ENCODE peak calls at places on chromosome 19, in seven cellular contexts. J, G, P, O, I, A and M are unnamed samples.
A peak's percentile ranks its signal among the peaks of the same experiment; 100 is the strongest.

GRCh38 chr19:5349041-5349440 is 8.4 kb upstream of the PTPRS start:
- DNase-seq in J (no peak), G (no peak), P (peak; percentile 33), O (no peak), A (no peak), I (no peak), M (no peak)

GRCh38 chr19:58085348-58085875 is 12.6 kb downstream of the ZSCAN18 start:
- DNase-seq in A (no peak), O (no peak), G (no peak), I (no peak), P (no peak), J (no peak), M (no peak)

GRCh38 chr19:7928741-7929701 is 3.1 kb upstream of the CTXN1 start:
- DNase-seq in A (peak; percentile 53), G (no peak), P (peak; percentile 40), I (no peak), O (peak; percentile 79), J (peak; percentile 84), M (peak; percentile 44)

GRCh38 chr19:4567584-4568071 is 8.1 kb upstream of the SEMA6B start:
- DNase-seq in P (peak; percentile 80), J (no peak), I (peak; percentile 70), O (peak; percentile 31), G (peak; percentile 69), A (peak; percentile 74), M (no peak)

GRCh38 chr19:51365211-51366049 is 758 bp downstream of the ETFB start:
- DNase-seq in O (peak; percentile 42), I (peak; percentile 53), J (peak; percentile 61), A (peak; percentile 22), P (peak; percentile 63), G (no peak), M (no peak)

GRCh38 chr19:53511933-53512374 is 26.0 kb upstream of the ZNF331 start:
- DNase-seq in G (peak; percentile 40), I (peak; percentile 54), O (peak; percentile 15), J (peak; percentile 56), P (peak; percentile 69), A (peak; percentile 69), M (no peak)

GRCh38 chr19:58399903-58400637 is 4.6 kb downstream of the RNF225 start:
- DNase-seq in G (no peak), P (no peak), J (no peak), O (no peak), A (no peak), I (no peak), M (no peak)

GRCh38 chr19:31749231-31749630 is 400.0 kb upstream of the TSHZ3 start:
- DNase-seq in O (no peak), G (no peak), I (no peak), J (no peak), A (no peak), P (no peak), M (no peak)

DNA sequence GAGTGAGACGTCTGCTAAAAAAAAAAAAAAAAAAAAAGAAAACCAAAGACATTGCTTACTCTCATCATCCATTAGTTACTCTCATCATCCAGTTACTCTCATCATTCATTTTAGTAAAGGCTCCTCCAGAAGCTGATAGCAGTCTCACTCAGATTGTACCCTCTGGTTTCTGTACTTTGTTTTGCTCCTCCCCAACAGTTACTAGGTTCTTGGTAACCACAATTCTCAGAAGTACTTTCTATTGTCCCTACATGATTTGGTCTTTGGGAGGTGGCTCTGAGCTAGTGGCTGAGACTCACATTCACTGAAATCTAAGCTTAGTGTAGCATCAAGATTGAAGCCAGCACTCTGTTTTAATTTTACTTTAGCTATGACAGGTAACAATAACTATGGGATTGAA is 14.3 kb downstream of the ERICH4 start:
- DNase-seq in P (no peak), J (no peak), O (no peak), G (no peak), A (no peak), I (no peak), M (no peak)
- H3K4me3 ChIP-seq in P (no peak overlapping the region), J (no peak overlapping the region), O (no peak overlapping the region), G (no peak overlapping the region), A (no peak overlapping the region), I (no peak overlapping the region), M (no peak overlapping the region)

DNA sequence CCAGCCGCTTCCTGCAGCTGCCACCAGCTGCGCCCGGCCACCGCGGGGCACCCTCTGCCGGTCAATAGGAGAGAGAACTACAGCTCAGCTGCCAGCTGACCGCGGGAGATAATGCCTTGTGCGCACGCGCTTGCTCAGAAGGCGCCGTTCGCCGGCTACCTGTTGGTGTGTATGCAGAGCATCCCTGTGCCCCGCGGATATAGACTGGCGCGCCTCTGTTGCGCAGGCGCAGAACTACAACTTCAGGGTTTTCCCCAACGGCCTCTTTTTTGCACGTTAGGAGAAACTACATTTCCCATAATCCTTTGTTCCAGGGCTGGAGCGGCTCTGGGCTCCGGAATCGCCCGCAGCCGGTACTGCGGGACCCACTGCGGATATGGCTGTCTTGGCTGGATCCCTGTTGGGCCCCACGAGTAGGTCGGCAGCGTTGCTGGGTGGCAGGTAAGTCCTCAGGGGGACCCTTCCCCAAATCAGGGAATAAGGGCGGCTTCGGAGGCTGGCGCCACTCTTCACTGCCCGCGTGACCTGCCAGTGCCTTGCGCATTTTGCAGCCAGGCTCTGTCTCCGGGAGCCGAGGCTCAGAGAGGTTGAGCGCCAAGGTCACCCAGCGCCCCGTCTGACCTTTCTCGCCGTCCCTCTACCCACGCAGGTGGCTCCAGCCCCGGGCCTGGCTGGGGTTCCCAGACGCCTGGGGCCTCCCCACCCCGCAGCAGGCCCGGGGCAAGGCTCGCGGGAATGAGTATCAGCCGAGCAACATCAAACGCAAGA is at the start of gene MRPL34:
- DNase-seq in O (peak; percentile 99), G (peak; percentile 93), I (peak; percentile 98), P (peak; percentile 99), J (peak; percentile 97), A (peak; percentile 82), M (peak; percentile 97)
- H3K4me3 ChIP-seq in O (peak within 1 kb of the TSS; percentile 63), G (peak within 1 kb of the TSS; percentile 87), I (peak within 1 kb of the TSS; percentile 81), P (peak within 1 kb of the TSS; percentile 50), J (peak within 1 kb of the TSS; percentile 86), A (peak within 1 kb of the TSS; percentile 69), M (peak within 1 kb of the TSS; percentile 81)

GRCh38 chr19:48637449-48637947 is 319 bp upstream of the DBP start:
- DNase-seq in O (peak; percentile 99), G (peak; percentile 100), A (peak; percentile 99), I (peak; percentile 100), P (peak; percentile 100), J (peak; percentile 99), M (peak; percentile 94)

GRCh38 chr19:48641850-48642249 is 4.1 kb downstream of the CA11 start:
- DNase-seq in I (no peak), P (no peak), G (no peak), J (no peak), A (no peak), O (no peak), M (no peak)

GRCh38 chr19:48637948-48638830 is 1.0 kb upstream of the DBP start:
- DNase-seq in A (peak; percentile 81), O (peak; percentile 93), J (peak; percentile 96), I (peak; percentile 88), G (peak; percentile 77), P (peak; percentile 98), M (peak; percentile 83)

GRCh38 chr19:48638831-48639381 is 1.7 kb upstream of the DBP start:
- DNase-seq in I (peak; percentile 41), G (no peak), P (no peak), O (no peak), J (no peak), A (no peak), M (no peak)

GRCh38 chr19:48639483-48640375 is 2.5 kb upstream of the DBP start:
- DNase-seq in P (no peak), O (no peak), I (peak; percentile 34), G (no peak), A (no peak), J (no peak), M (no peak)
- H3K4me3 ChIP-seq in P (no peak overlapping the region), O (no peak overlapping the region), I (no peak overlapping the region), G (no peak overlapping the region), A (no peak overlapping the region), J (no peak overlapping the region), M (no peak overlapping the region)

GRCh38 chr19:19211499-19212432 is at the start of gene NCAN:
- DNase-seq in G (no peak), J (no peak), A (no peak), P (no peak), I (no peak), O (no peak), M (no peak)
- H3K4me3 ChIP-seq in G (no peak within 1 kb of the TSS), J (no peak within 1 kb of the TSS), A (no peak within 1 kb of the TSS), P (no peak within 1 kb of the TSS), I (no peak within 1 kb of the TSS), O (no peak within 1 kb of the TSS), M (no peak within 1 kb of the TSS)

GRCh38 chr19:49472936-49473335 is 1.1 kb upstream of the FLT3LG start:
- DNase-seq in A (no peak), P (no peak), J (no peak), O (no peak), G (no peak), I (peak; percentile 23), M (no peak)
- H3K4me3 ChIP-seq in A (no peak overlapping the region), P (no peak overlapping the region), J (no peak overlapping the region), O (no peak overlapping the region), G (no peak overlapping the region), I (no peak overlapping the region), M (no peak overlapping the region)

GRCh38 chr19:55368701-55369563 is 1.3 kb downstream of the IL11 start:
- DNase-seq in G (no peak), J (peak; percentile 68), I (no peak), O (peak; percentile 52), A (no peak), P (peak; percentile 59), M (no peak)
- H3K4me3 ChIP-seq in G (peak overlapping the region; percentile 45), J (peak overlapping the region; percentile 52), I (no peak overlapping the region), O (peak overlapping the region; percentile 64), A (peak overlapping the region; percentile 19), P (peak overlapping the region; percentile 85), M (peak overlapping the region; percentile 67)